ENCODE peak calls at places on chromosomes 3 and 15, in four cellular contexts. Y is T-helper 9 cell, H is nucleus accumbens, W is thyroid gland. Z is an unnamed sample.

GRCh38 chr15:66288796-66289195 is 4.6 kb upstream of the DIS3L start:
- DNase-seq in W (no peak), H (no peak), Y (no peak), Z (no peak)

GRCh38 chr3:100413619-100414018 is 12.3 kb downstream of the LNP1 start:
- DNase-seq in Y (no peak), H (no peak), W (no peak), Z (no peak)

GRCh38 chr15:71011503-71012155 is 103.6 kb upstream of the THSD4 start:
- DNase-seq in Y (no peak), W (peak), H (no peak), Z (no peak)

GRCh38 chr3:148992027-148992634 is 791 bp downstream of the GYG1 start:
- DNase-seq in H (no peak), Y (peak), W (peak), Z (no peak)

GRCh38 chr3:169575381-169575780 is 88.1 kb downstream of the MECOM start:
- DNase-seq in H (no peak), Y (no peak), W (no peak), Z (no peak)

GRCh38 chr15:57820119-57820518 is 113.6 kb downstream of the POLR2M start:
- DNase-seq in Y (no peak), W (no peak), H (no peak), Z (no peak)

GRCh38 chr15:38252481-38253311 is at the start of gene SPRED1:
- DNase-seq in H (peak), W (peak), Y (peak), Z (peak)

GRCh38 chr3:100496711-100497261 is 4.4 kb downstream of the TMEM45A start:
- DNase-seq in Y (no peak), W (no peak), H (no peak), Z (no peak)

Z was measured in T-helper 22 cell.